ENCODE peak calls at places on chromosomes 16 and 17, in nine cellular contexts. Q, T, Y, K, R, Z, U, S and G are unnamed samples.

GRCh38 chr16:85492617-85492957 is 120.5 kb upstream of the GSE1 start:
- DNase-seq in Q (no peak), T (no peak), Y (no peak), K (no peak), R (no peak), Z (no peak), U (no peak), S (no peak), G (no peak)

GRCh38 chr16:10776280-10776679 is 32.6 kb downstream of the NUBP1 start:
- DNase-seq in Q (peak), T (no peak), Y (no peak), K (no peak), R (no peak), Z (no peak), U (no peak), S (no peak), G (no peak)

GRCh38 chr17:17798010-17798556 is 38.7 kb downstream of the SREBF1 start:
- DNase-seq in Q (no peak), T (no peak), Y (no peak), K (no peak), R (no peak), Z (no peak), U (no peak), S (no peak), G (no peak)

GRCh38 chr16:25063865-25064264 is 47.7 kb upstream of the LCMT1 start:
- DNase-seq in Q (no peak), T (no peak), Y (no peak), K (no peak), R (no peak), Z (no peak), U (no peak), S (no peak), G (no peak)

GRCh38 chr17:47257651-47258339 is 4.2 kb downstream of the ITGB3 start:
- DNase-seq in Q (no peak), T (peak), Y (no peak), K (no peak), R (no peak), Z (no peak), U (peak), S (peak), G (peak)

GRCh38 chr17:61139219-61139618 is 260.4 kb upstream of the TBX2 start:
- DNase-seq in Q (peak), T (peak), Y (no peak), K (no peak), R (peak), Z (peak), U (peak), S (peak), G (peak)

GRCh38 chr16:10981697-10982216 is 37.4 kb downstream of the CLEC16A start:
- DNase-seq in Q (no peak), T (peak), Y (no peak), K (no peak), R (no peak), Z (no peak), U (no peak), S (no peak), G (peak)

GRCh38 chr17:19306160-19307111 is 56.1 kb downstream of the B9D1 start:
- DNase-seq in Q (peak), T (no peak), Y (peak), K (no peak), R (peak), Z (peak), U (no peak), S (no peak), G (no peak)

GRCh38 chr17:55735784-55736405 is 13.2 kb upstream of the TMEM100 start:
- DNase-seq in Q (peak), T (peak), Y (no peak), K (no peak), R (no peak), Z (peak), U (peak), S (no peak), G (peak)